ENCODE peak calls at places on chromosomes 6 and 20, in five cellular contexts. K is hepatocyte, B is mucosa of descending colon, Q is vagina, T is endothelial cell of umbilical vein. M is an unnamed sample.

GRCh38 chr20:21522479-21523397 is 8.9 kb upstream of the NKX2-2 start:
- DNase-seq in Q (no peak), T (no peak), K (no peak), B (no peak), M (no peak)

GRCh38 chr20:8693709-8694108 is 375.2 kb upstream of the PLCB4 start:
- DNase-seq in Q (no peak), K (no peak), T (no peak), B (no peak), M (no peak)

GRCh38 chr6:108561742-108562502 is 1.2 kb downstream of the FOXO3 start:
- DNase-seq in K (peak; percentile 53), B (peak; percentile 38), Q (peak; percentile 89), T (peak; percentile 46), M (peak; percentile 38)

GRCh38 chr20:61725966-61726365 is 339.7 kb downstream of the TAF4 start:
- DNase-seq in Q (no peak), B (no peak), K (no peak), T (no peak), M (no peak)

GRCh38 chr6:144952456-144953240 is 667.5 kb downstream of the UTRN start:
- DNase-seq in K (no peak), B (no peak), Q (no peak), T (no peak), M (no peak)

GRCh38 chr6:82989891-82990290 is 75.8 kb downstream of the UBE3D start:
- DNase-seq in B (no peak), Q (no peak), T (peak; percentile 51), K (no peak), M (no peak)

GRCh38 chr6:129475477-129476247 is 234.3 kb downstream of the ARHGAP18 start:
- DNase-seq in Q (no peak), K (no peak), T (no peak), B (no peak), M (no peak)

GRCh38 chr20:36468149-36469000 is 72.9 kb upstream of the MYL9 start:
- DNase-seq in B (no peak), K (peak; percentile 35), Q (no peak), T (peak; percentile 48), M (no peak)

GRCh38 chr6:3081965-3082364 is 13.7 kb downstream of the RIPK1 start:
- DNase-seq in Q (no peak), K (no peak), B (no peak), T (no peak), M (no peak)

GRCh38 chr6:155527443-155527842 is 71.8 kb upstream of the NOX3 start:
- DNase-seq in B (no peak), K (no peak), T (no peak), Q (no peak), M (no peak)

GRCh38 chr20:59753836-59754235 is 149.5 kb downstream of the PHACTR3 start:
- DNase-seq in K (no peak), T (no peak), Q (no peak), B (no peak), M (no peak)

GRCh38 chr6:54971825-54972224 is 125.3 kb downstream of the FAM83B start:
- DNase-seq in T (no peak), Q (no peak), K (no peak), B (no peak), M (no peak)

GRCh38 chr20:32982617-32983458 is 21.4 kb downstream of the SUN5 start:
- DNase-seq in T (no peak), Q (no peak), B (no peak), K (peak; percentile 53), M (peak; percentile 89)

GRCh38 chr6:14542670-14543366 is 425.2 kb downstream of the CD83 start:
- DNase-seq in K (no peak), B (no peak), T (no peak), Q (no peak), M (no peak)

GRCh38 chr6:84581494-84582259 is 182.7 kb downstream of the TBX18 start:
- DNase-seq in K (no peak), T (no peak), Q (no peak), B (peak; percentile 10), M (peak; percentile 82)

GRCh38 chr6:52663120-52663934 is 7.6 kb upstream of the TMEM14A start:
- DNase-seq in T (peak; percentile 78), K (peak; percentile 83), B (peak; percentile 41), Q (no peak), M (peak; percentile 69)

GRCh38 chr6:101477436-101477835 is 83.9 kb downstream of the GRIK2 start:
- DNase-seq in Q (no peak), T (no peak), B (no peak), K (no peak), M (no peak)

GRCh38 chr20:47614703-47615309 is 113.1 kb downstream of the NCOA3 start:
- DNase-seq in B (no peak), Q (no peak), T (no peak), K (no peak), M (no peak)

GRCh38 chr6:112680076-112680475 is 332.9 kb downstream of the RFPL4B start:
- DNase-seq in K (no peak), T (no peak), B (no peak), Q (no peak), M (no peak)

GRCh38 chr20:59765599-59766177 is 161.3 kb downstream of the PHACTR3 start:
- DNase-seq in T (no peak), Q (no peak), K (peak; percentile 25), B (peak; percentile 29), M (peak; percentile 1)

GRCh38 chr6:52914516-52914915 is 5.0 kb upstream of the GSTA3 start:
- DNase-seq in K (no peak), B (no peak), T (no peak), Q (no peak), M (no peak)

GRCh38 chr20:32470025-32470861 is 112.1 kb downstream of the ASXL1 start:
- DNase-seq in B (peak; percentile 63), K (peak; percentile 80), Q (no peak), T (peak; percentile 99), M (peak; percentile 38)

GRCh38 chr6:9254251-9254650 is 818.9 kb upstream of the SLC35B3 start:
- DNase-seq in K (no peak), T (no peak), B (no peak), Q (no peak), M (no peak)

GRCh38 chr20:19077370-19078220 is 134.8 kb upstream of the SLC24A3 start:
- DNase-seq in Q (peak; percentile 27), T (no peak), K (no peak), B (no peak), M (no peak)

GRCh38 chr6:170091639-170092579 is 199.0 kb downstream of the DLL1 start:
- DNase-seq in K (no peak), T (no peak), Q (no peak), B (no peak), M (no peak)

GRCh38 chr6:97669191-97669651 is 386.2 kb upstream of the MMS22L start:
- DNase-seq in B (no peak), K (peak; percentile 3), Q (no peak), T (no peak), M (peak; percentile 0)

GRCh38 chr6:11364971-11365397 is 132.5 kb upstream of the NEDD9 start:
- DNase-seq in B (no peak), T (peak; percentile 90), K (peak; percentile 51), Q (no peak), M (peak; percentile 85)

DNA sequence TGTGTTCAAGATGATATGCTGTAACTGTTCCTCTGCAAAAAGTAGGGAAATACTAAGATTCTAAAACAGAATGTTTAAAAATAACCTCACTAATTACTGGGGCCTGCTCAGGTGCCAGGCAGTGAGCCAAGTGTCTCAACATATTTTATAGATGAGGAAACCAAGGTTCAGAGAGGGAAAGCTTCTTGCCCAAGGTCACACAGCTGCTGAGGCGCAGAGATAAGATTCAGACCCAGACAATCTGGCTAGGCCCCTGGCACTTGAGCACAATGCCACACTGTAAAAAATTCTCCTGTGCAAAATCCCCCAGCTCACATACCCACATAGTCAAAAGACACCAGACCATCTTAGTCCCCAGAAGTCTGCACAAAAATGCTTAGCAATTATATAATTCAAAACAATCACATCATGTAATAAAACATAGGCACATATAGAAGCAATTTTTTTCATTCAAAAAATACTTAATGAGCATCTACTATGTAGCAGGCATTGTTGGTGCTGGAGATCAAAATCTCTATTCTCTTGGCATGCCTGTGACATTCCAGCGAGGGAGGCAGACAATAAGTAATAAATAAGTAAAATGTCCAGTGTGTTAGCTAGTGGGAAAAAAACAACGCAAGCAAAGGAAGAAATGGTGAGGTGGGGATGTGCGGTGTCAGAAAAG is 10.3 kb downstream of the PREX1 start:
- DNase-seq in K (no peak), T (peak; percentile 75), B (no peak), Q (no peak), M (no peak)
- H3K4me1 ChIP-seq in K (no peaks in the 10 kb centered on the region), T (peaks cover 34% of the 10 kb centered on the region), B (no peaks in the 10 kb centered on the region), Q (no peaks in the 10 kb centered on the region), M (no peaks in the 10 kb centered on the region)

DNA sequence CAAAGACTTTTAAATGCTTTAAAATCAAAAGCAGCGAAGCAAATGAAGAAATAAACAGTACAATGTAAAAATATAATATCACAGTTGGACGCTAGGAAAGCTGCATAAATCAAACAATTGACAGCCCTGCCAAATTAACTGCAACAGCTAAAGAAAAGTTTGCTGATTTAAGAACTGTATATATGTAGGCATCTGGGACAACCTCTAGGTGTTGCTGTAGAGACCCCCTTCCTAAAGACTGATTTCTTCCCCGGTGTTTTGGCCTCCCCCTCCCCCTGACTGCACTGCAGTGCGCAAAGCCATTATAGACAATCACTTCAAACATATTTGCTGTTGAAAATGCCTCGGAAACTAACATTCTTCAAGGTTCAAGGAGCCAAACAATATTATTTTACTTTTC is 1.1 kb downstream of the ELOVL4 start:
- DNase-seq in T (no peak), B (no peak), Q (no peak), K (peak; percentile 40), M (peak; percentile 63)
- TF ChIP-seq CTCF in T (peak; percentile 33), B (no peak), Q (no peak), K (peak; percentile 45), M (peak; percentile 51)

GRCh38 chr20:848218-848617 is 14.7 kb downstream of the FAM110A start:
- DNase-seq in T (no peak), Q (no peak), K (no peak), B (no peak), M (no peak)

GRCh38 chr20:845226-845868 is 11.8 kb downstream of the FAM110A start:
- DNase-seq in B (no peak), T (no peak), K (no peak), Q (no peak), M (no peak)

GRCh38 chr20:846894-847278 is 13.4 kb downstream of the FAM110A start:
- DNase-seq in B (peak; percentile 35), K (no peak), Q (no peak), T (no peak), M (no peak)

GRCh38 chr20:844473-845225 is 11.1 kb downstream of the FAM110A start:
- DNase-seq in K (peak; percentile 96), B (peak; percentile 97), Q (no peak), T (peak; percentile 88), M (peak; percentile 95)

GRCh38 chr20:845967-846893 is 12.7 kb downstream of the FAM110A start:
- DNase-seq in K (no peak), B (no peak), Q (no peak), T (no peak), M (no peak)
- H3K4me3 ChIP-seq in K (no peak overlapping the region), B (no peak overlapping the region), Q (no peak overlapping the region), T (no peak overlapping the region), M (no peak overlapping the region)

DNA sequence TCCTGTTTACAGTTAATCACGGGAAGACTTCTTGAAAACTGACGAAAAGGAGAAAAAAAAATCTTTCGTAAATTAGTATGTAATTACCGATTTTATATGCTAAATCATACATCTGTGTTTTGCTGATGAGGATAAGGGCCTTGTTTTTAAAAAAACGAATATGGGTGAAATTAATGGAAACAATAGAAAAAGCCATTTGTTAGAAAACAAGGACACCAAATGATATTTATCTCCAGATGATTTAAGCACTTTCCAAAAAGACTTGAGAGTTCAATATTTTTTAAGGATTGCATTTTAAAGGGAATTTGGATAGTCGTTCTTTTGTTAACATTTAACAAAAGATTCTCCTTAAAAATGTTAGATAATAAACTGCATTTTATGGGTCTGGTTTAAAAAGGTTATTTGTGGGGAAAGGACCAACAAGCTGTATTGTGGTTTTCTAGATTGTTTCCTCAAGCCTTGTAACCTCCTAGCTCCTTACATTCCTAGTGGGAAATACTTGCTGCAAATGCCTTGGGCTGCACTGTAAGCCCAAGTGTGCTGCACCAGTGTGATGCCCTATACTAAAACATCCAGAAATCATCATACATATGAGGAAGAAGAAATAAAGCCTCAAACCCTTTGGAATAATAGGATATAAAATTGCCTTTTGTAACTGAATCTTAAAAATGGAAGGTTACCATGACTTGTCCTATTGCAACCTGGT is 1.5 kb upstream of the PHIP start:
- DNase-seq in Q (no peak), B (no peak), K (peak; percentile 7), T (peak; percentile 49), M (peak; percentile 24)
- H3K4me1 ChIP-seq in Q (peaks cover 26% of the 10 kb centered on the region), B (peaks cover 20% of the 10 kb centered on the region), K (peaks cover 13% of the 10 kb centered on the region), T (peaks cover 20% of the 10 kb centered on the region), M (peaks cover 18% of the 10 kb centered on the region)